ENCODE peak calls at places on chromosomes 16 and 17, in four cellular contexts. One of them, this sample, is unnamed.

GRCh38 chr17:378068-378467 is 25.5 kb upstream of the RPH3AL start:
- DNase-seq in tibial artery: no peak
- DNase-seq in WERI-Rb-1: no peak
- DNase-seq in transverse colon: no peak
- DNase-seq in this sample: no peak

GRCh38 chr16:14369734-14370598 is 260.1 kb downstream of the PARN start:
- DNase-seq in transverse colon: no peak
- DNase-seq in WERI-Rb-1: no peak
- DNase-seq in tibial artery: peak
- DNase-seq in this sample: peak

GRCh38 chr17:6070280-6070894 is at the start of gene WSCD1:
- DNase-seq in WERI-Rb-1: peak
- DNase-seq in transverse colon: peak
- DNase-seq in tibial artery: no peak
- DNase-seq in this sample: no peak

GRCh38 chr16:74743045-74743667 is 31.5 kb downstream of the FA2H start:
- DNase-seq in WERI-Rb-1: no peak
- DNase-seq in transverse colon: no peak
- DNase-seq in tibial artery: no peak
- DNase-seq in this sample: no peak

GRCh38 chr17:16447676-16448075 is 32.3 kb downstream of the TRPV2 start:
- DNase-seq in WERI-Rb-1: no peak
- DNase-seq in tibial artery: no peak
- DNase-seq in transverse colon: no peak
- DNase-seq in this sample: no peak

GRCh38 chr17:43676471-43676870 is 14.7 kb upstream of the MEOX1 start:
- DNase-seq in tibial artery: peak
- DNase-seq in WERI-Rb-1: no peak
- DNase-seq in transverse colon: no peak
- DNase-seq in this sample: peak

GRCh38 chr17:40355804-40356758 is 8.5 kb downstream of the GJD3 start:
- DNase-seq in transverse colon: no peak
- DNase-seq in tibial artery: no peak
- DNase-seq in WERI-Rb-1: no peak
- DNase-seq in this sample: no peak

GRCh38 chr16:57303021-57303909 is 18.8 kb upstream of the PLLP start:
- DNase-seq in tibial artery: no peak
- DNase-seq in WERI-Rb-1: no peak
- DNase-seq in transverse colon: no peak
- DNase-seq in this sample: no peak

GRCh38 chr17:37598145-37598544 is 11.1 kb downstream of the SYNRG start:
- DNase-seq in WERI-Rb-1: no peak
- DNase-seq in transverse colon: no peak
- DNase-seq in tibial artery: no peak
- DNase-seq in this sample: no peak

GRCh38 chr16:11824362-11824761 is 27.0 kb downstream of the RSL1D1 start:
- DNase-seq in tibial artery: peak
- DNase-seq in transverse colon: peak
- DNase-seq in WERI-Rb-1: no peak
- DNase-seq in this sample: peak

GRCh38 chr17:52744179-52744578 is 585.7 kb upstream of the CA10 start:
- DNase-seq in tibial artery: no peak
- DNase-seq in WERI-Rb-1: no peak
- DNase-seq in transverse colon: no peak
- DNase-seq in this sample: no peak

GRCh38 chr16:47359478-47359877 is 101.4 kb downstream of the ITFG1 start:
- DNase-seq in WERI-Rb-1: no peak
- DNase-seq in transverse colon: no peak
- DNase-seq in tibial artery: no peak
- DNase-seq in this sample: no peak

GRCh38 chr17:9987779-9988585 is 82.9 kb upstream of the RCVRN start:
- DNase-seq in transverse colon: peak
- DNase-seq in tibial artery: no peak
- DNase-seq in WERI-Rb-1: peak
- DNase-seq in this sample: peak

DNA sequence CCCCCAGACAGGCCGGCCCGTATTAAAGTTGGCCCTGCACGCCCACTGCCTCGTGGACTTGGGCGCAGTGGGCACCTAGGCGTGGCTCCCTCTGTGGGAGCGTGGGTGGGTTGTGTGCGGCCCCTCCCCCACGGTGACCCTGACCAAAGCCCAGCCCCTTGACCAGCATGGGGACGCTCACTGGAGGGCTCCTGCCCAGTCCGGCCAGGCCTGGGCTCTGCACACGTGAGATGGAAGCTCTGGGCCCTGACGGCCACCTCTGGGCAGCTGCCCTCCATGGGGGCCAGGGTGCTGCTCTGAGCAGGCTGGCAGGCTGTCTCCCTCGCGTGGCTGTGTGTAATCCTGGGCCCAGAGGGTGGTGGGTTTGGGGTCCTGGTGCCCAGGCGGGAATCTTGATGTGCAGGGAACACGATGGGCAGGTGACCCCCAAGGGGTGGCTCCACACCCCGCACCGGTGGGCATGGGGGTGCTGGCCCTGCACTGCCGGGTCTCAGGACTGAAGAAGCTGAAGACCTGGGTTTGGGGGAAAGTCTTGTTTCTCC is 8.5 kb downstream of the CHMP6 start:
- DNase-seq in WERI-Rb-1: no peak
- DNase-seq in tibial artery: no peak
- DNase-seq in transverse colon: no peak
- DNase-seq in this sample: no peak
- TF ChIP-seq CTCF in WERI-Rb-1: no peak
- TF ChIP-seq CTCF in tibial artery: no peak
- TF ChIP-seq CTCF in transverse colon: no peak
- TF ChIP-seq CTCF in this sample: no peak

DNA sequence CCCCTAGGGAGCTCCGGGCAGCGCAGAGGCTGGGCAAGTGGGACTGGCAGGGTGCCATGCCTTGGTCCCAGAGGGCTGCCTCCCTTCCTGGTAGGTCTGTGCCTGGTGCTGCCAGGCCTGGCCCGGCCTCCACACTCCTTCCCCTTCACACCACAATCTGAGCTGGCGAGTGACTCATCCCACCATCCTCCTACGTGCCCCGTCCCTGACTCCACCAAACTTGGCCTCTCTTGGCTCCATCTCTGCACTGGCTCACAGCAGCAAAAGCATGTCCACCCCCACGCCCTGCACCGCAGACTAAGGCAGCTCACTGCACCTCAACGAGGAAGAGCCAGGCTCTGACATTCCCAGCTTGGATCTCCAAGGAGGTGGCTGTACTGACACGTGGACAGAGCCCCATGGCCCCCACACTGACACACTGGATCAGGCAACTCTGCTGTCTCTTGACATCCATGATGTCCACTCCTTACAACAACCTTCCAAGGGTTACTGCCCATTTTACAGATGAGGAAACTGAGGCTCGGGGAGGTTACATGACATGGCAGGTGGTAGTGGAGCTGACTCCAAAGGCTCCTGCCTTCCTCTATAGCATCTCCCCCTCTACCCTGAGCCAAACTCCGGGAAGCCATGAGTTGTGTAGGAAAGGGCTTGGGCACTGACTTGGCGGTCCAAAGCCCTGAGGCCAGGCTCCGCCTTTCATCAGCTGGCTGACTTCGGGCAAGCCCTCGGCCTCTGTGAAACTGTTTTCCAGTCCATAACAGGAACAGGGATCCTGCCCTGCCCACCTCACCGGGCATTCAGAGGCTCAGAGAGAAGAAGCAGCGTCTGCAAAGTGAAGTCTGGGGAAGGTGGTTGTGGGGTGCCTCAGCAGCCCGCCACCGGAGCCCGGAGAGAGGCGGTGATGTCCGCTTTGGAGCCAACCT is 20.1 kb upstream of the KRT19 start:
- DNase-seq in transverse colon: peak
- DNase-seq in WERI-Rb-1: no peak
- DNase-seq in tibial artery: peak
- DNase-seq in this sample: peak
- H3K4me3 ChIP-seq in transverse colon: peak
- H3K4me3 ChIP-seq in WERI-Rb-1: no peak
- H3K4me3 ChIP-seq in tibial artery: peak
- H3K4me3 ChIP-seq in this sample: no peak

GRCh38 chr17:81917565-81918332 is at the start of gene SIRT7:
- DNase-seq in transverse colon: peak
- DNase-seq in tibial artery: peak
- DNase-seq in WERI-Rb-1: peak
- DNase-seq in this sample: peak
- TF ChIP-seq CTCF in transverse colon: no peak
- TF ChIP-seq CTCF in tibial artery: no peak
- TF ChIP-seq CTCF in WERI-Rb-1: no peak
- TF ChIP-seq CTCF in this sample: no peak

DNA sequence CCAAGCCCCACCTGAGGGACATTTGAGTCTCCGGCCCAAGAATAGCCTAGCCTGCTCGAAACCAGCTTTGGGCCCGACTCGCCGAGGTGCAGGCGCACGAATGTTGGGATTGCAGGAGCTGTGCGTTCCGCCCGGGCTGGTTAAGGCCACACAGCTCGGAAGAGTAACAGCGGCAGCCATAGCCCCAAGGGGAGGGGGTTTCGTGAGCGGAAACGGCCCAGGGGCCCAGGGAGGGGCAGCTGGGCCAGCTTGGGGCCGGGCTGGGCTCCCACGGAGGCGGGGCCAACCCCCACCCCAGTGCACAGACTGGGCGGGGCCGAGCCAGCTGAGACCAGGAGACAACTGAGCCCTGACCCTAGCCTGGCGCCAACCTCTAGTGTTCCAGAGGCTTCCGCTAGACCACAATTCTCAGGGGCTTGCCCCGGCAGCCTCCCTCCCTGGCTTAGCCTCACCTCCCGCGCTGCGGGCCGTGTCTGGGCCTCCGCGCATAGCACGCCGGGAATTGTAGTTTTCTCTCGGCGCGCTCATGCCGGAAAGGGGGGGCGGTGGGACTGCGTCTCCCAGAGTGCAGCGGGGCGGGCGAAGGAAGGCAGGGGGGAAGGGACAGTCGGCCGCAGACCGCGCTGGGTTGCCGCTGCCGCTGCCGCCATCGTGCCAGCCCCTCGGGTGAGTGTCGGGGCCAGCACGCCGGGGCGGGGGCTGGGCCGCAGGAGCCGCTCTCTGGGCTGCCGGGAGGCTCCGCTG is at the start of gene NUTF2:
- DNase-seq in transverse colon: peak
- DNase-seq in WERI-Rb-1: peak
- DNase-seq in tibial artery: peak
- DNase-seq in this sample: peak
- H3K4me3 ChIP-seq in transverse colon: peak
- H3K4me3 ChIP-seq in WERI-Rb-1: peak
- H3K4me3 ChIP-seq in tibial artery: peak
- H3K4me3 ChIP-seq in this sample: peak

DNA sequence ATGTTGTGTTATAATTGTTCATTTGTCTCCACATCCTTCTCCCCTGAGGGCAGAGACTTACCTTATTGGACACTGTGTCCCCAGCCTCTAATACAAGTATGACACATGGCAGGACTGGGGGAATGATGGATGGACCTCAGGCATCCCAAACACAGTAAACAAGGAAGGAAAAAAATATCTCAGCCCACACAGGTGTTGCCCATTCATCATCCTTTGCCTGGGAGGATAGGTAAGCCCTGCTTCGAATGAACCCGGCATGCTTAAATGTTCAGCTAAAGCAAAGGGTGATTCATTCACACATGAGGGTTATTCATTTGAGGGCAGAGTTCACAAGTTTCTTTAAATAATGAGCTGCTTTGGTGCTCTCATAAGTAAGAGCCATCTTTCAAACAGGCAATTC is 34.7 kb downstream of the MMD start:
- DNase-seq in transverse colon: no peak
- DNase-seq in tibial artery: no peak
- DNase-seq in WERI-Rb-1: no peak
- DNase-seq in this sample: no peak
- TF ChIP-seq CTCF in transverse colon: no peak
- TF ChIP-seq CTCF in tibial artery: no peak
- TF ChIP-seq CTCF in WERI-Rb-1: no peak
- TF ChIP-seq CTCF in this sample: no peak